ENCODE peak calls at places on chromosome 13, in four cellular contexts. Y is nephron progenitor cell, W is epithelial cell of prostate, I is SW 1271. R is an unnamed sample.

GRCh38 chr13:33514362-33514761 is 228.8 kb upstream of the STARD13 start:
- DNase-seq in I (no peak), Y (no peak), W (no peak), R (no peak)

GRCh38 chr13:62040078-62040477 is 624.4 kb upstream of the PCDH20 start:
- DNase-seq in Y (no peak), I (no peak), W (no peak), R (no peak)

GRCh38 chr13:114112826-114113322 is 19.5 kb downstream of the RASA3 start:
- DNase-seq in Y (no peak), W (no peak), I (no peak), R (no peak)

GRCh38 chr13:33186851-33187250 is 98.7 kb downstream of the STARD13 start:
- DNase-seq in W (no peak), Y (no peak), I (peak; percentile 71), R (no peak)

GRCh38 chr13:47005761-47006414 is 109.0 kb upstream of the HTR2A start:
- DNase-seq in W (no peak), I (no peak), Y (no peak), R (no peak)

GRCh38 chr13:29210676-29211075 is 384.8 kb downstream of the SLC7A1 start:
- DNase-seq in W (no peak), I (no peak), Y (no peak), R (no peak)

GRCh38 chr13:28171266-28171665 is 32.9 kb downstream of the PAN3 start:
- DNase-seq in Y (no peak), W (no peak), I (no peak), R (no peak)

GRCh38 chr13:111037838-111038397 is 77.2 kb upstream of the ARHGEF7 start:
- DNase-seq in Y (no peak), W (no peak), I (no peak), R (no peak)

GRCh38 chr13:109271061-109271460 is 515.3 kb downstream of the IRS2 start:
- DNase-seq in W (no peak), I (no peak), Y (no peak), R (no peak)

GRCh38 chr13:31045621-31046081 is 113.2 kb downstream of the TEX26 start:
- DNase-seq in Y (no peak), I (peak; percentile 93), W (peak; percentile 87), R (peak; percentile 37)

GRCh38 chr13:31663880-31664585 is 75.3 kb upstream of the RXFP2 start:
- DNase-seq in I (no peak), W (no peak), Y (no peak), R (no peak)

GRCh38 chr13:21011378-21011777 is 50.0 kb downstream of the LATS2 start:
- DNase-seq in W (no peak), Y (no peak), I (no peak), R (no peak)

GRCh38 chr13:98570929-98571372 is 6.0 kb downstream of the STK24 start:
- DNase-seq in W (no peak), I (peak; percentile 86), Y (no peak), R (no peak)

GRCh38 chr13:58953638-58954037 is 1210.1 kb downstream of the DIAPH3 start:
- DNase-seq in W (no peak), Y (no peak), I (no peak), R (no peak)

GRCh38 chr13:84645196-84646071 is 763.2 kb upstream of the SLITRK1 start:
- DNase-seq in Y (no peak), W (no peak), I (peak; percentile 6), R (no peak)

GRCh38 chr13:52454459-52454824 is 836 bp upstream of the CKAP2 start:
- DNase-seq in W (peak; percentile 73), I (peak; percentile 35), Y (no peak), R (no peak)

GRCh38 chr13:51278426-51279130 is 56.4 kb downstream of the FAM124A start:
- DNase-seq in Y (no peak), W (no peak), I (no peak), R (no peak)

GRCh38 chr13:49635599-49636433 is 7.5 kb downstream of the ARL11 start:
- DNase-seq in I (no peak), W (no peak), Y (no peak), R (no peak)

GRCh38 chr13:65744761-65745160 is 1485.4 kb downstream of the PCDH9 start:
- DNase-seq in I (no peak), W (no peak), Y (no peak), R (no peak)

GRCh38 chr13:32176696-32177095 is 138.5 kb downstream of the ZAR1L start:
- DNase-seq in I (no peak), Y (no peak), W (no peak), R (no peak)

GRCh38 chr13:102310691-102311432 is 91.0 kb downstream of the FGF14 start:
- DNase-seq in W (no peak), I (no peak), Y (no peak), R (no peak)

GRCh38 chr13:83692800-83693199 is 189.5 kb downstream of the SLITRK1 start:
- DNase-seq in Y (no peak), I (no peak), W (no peak), R (no peak)

GRCh38 chr13:80199585-80200292 is 141.2 kb downstream of the SPRY2 start:
- DNase-seq in Y (no peak), I (no peak), W (no peak), R (no peak)

GRCh38 chr13:79434578-79434977 is 28.5 kb upstream of the RBM26 start:
- DNase-seq in W (no peak), Y (no peak), I (no peak), R (no peak)

GRCh38 chr13:84994582-84994981 is 804.6 kb downstream of the SLITRK6 start:
- DNase-seq in I (no peak), W (no peak), Y (no peak), R (no peak)

GRCh38 chr13:33110713-33111413 is 94.6 kb downstream of the KL start:
- DNase-seq in W (no peak), I (no peak), Y (no peak), R (no peak)

GRCh38 chr13:112893570-112894422 is 75.2 kb upstream of the MCF2L start:
- DNase-seq in Y (peak; percentile 79), W (no peak), I (no peak), R (no peak)

GRCh38 chr13:113122571-113123225 is at the start of gene F10:
- DNase-seq in W (no peak), Y (peak; percentile 54), I (no peak), R (no peak)

GRCh38 chr13:62193919-62194318 is 778.3 kb upstream of the PCDH20 start:
- DNase-seq in I (no peak), W (no peak), Y (no peak), R (no peak)

GRCh38 chr13:33868343-33868994 is 50.5 kb downstream of the RFC3 start:
- DNase-seq in W (peak; percentile 10), Y (no peak), I (no peak), R (no peak)

GRCh38 chr13:108700421-108701170 is 71.2 kb downstream of the MYO16 start:
- DNase-seq in I (peak; percentile 0), W (no peak), Y (no peak), R (no peak)

GRCh38 chr13:32829676-32830091 is 186.5 kb upstream of the KL start:
- DNase-seq in W (peak; percentile 83), Y (no peak), I (no peak), R (no peak)